ENCODE peak calls at places on chromosomes 7 and 10, in nine cellular contexts. One of them, this sample, is unnamed. For H3K4me1, the result is how much of the 10 kb centered on the place peaks cover.

GRCh38 chr10:26242752-26243151 is 26.2 kb downstream of the GAD2 start:
- DNase-seq in cardiac muscle cell: peak
- DNase-seq in body of pancreas: no peak
- DNase-seq in heart right ventricle: no peak
- DNase-seq in DND-41: no peak
- DNase-seq in sigmoid colon: no peak
- DNase-seq in tibial nerve: no peak
- DNase-seq in upper lobe of left lung: no peak
- DNase-seq in left ventricle myocardium inferior: no peak
- DNase-seq in this sample: no peak

GRCh38 chr10:72260215-72260587 is 13.5 kb upstream of the DDIT4 start:
- DNase-seq in left ventricle myocardium inferior: peak
- DNase-seq in upper lobe of left lung: no peak
- DNase-seq in sigmoid colon: no peak
- DNase-seq in heart right ventricle: peak
- DNase-seq in cardiac muscle cell: no peak
- DNase-seq in body of pancreas: no peak
- DNase-seq in DND-41: no peak
- DNase-seq in tibial nerve: no peak
- DNase-seq in this sample: no peak

GRCh38 chr10:113520606-113521481 is 32.0 kb upstream of the HABP2 start:
- DNase-seq in body of pancreas: peak
- DNase-seq in sigmoid colon: peak
- DNase-seq in upper lobe of left lung: peak
- DNase-seq in DND-41: peak
- DNase-seq in tibial nerve: peak
- DNase-seq in cardiac muscle cell: peak
- DNase-seq in left ventricle myocardium inferior: peak
- DNase-seq in heart right ventricle: peak
- DNase-seq in this sample: no peak

GRCh38 chr10:122263971-122264370 is 7.1 kb upstream of the BTBD16 start:
- DNase-seq in body of pancreas: no peak
- DNase-seq in sigmoid colon: peak
- DNase-seq in heart right ventricle: no peak
- DNase-seq in cardiac muscle cell: peak
- DNase-seq in upper lobe of left lung: peak
- DNase-seq in tibial nerve: no peak
- DNase-seq in DND-41: no peak
- DNase-seq in left ventricle myocardium inferior: no peak
- DNase-seq in this sample: no peak

GRCh38 chr7:44555350-44555749 is 14.2 kb upstream of the NPC1L1 start:
- DNase-seq in cardiac muscle cell: no peak
- DNase-seq in heart right ventricle: no peak
- DNase-seq in sigmoid colon: no peak
- DNase-seq in upper lobe of left lung: no peak
- DNase-seq in tibial nerve: no peak
- DNase-seq in body of pancreas: no peak
- DNase-seq in left ventricle myocardium inferior: no peak
- DNase-seq in DND-41: no peak
- DNase-seq in this sample: no peak

GRCh38 chr7:121166885-121167284 is 161.9 kb upstream of the WNT16 start:
- DNase-seq in cardiac muscle cell: no peak
- DNase-seq in sigmoid colon: no peak
- DNase-seq in heart right ventricle: no peak
- DNase-seq in upper lobe of left lung: no peak
- DNase-seq in left ventricle myocardium inferior: no peak
- DNase-seq in body of pancreas: no peak
- DNase-seq in tibial nerve: no peak
- DNase-seq in DND-41: no peak
- DNase-seq in this sample: no peak

GRCh38 chr7:122135275-122135674 is 8.8 kb downstream of the AASS start:
- DNase-seq in body of pancreas: no peak
- DNase-seq in sigmoid colon: no peak
- DNase-seq in upper lobe of left lung: peak
- DNase-seq in tibial nerve: no peak
- DNase-seq in left ventricle myocardium inferior: no peak
- DNase-seq in heart right ventricle: no peak
- DNase-seq in DND-41: no peak
- DNase-seq in cardiac muscle cell: no peak
- DNase-seq in this sample: no peak

GRCh38 chr7:90119178-90119971 is 34.9 kb upstream of the STEAP1 start:
- DNase-seq in tibial nerve: no peak
- DNase-seq in left ventricle myocardium inferior: peak
- DNase-seq in cardiac muscle cell: peak
- DNase-seq in DND-41: no peak
- DNase-seq in body of pancreas: peak
- DNase-seq in heart right ventricle: peak
- DNase-seq in upper lobe of left lung: no peak
- DNase-seq in sigmoid colon: peak
- DNase-seq in this sample: no peak

GRCh38 chr10:60238408-60239100 is 151.1 kb downstream of the ANK3 start:
- DNase-seq in sigmoid colon: no peak
- DNase-seq in tibial nerve: no peak
- DNase-seq in upper lobe of left lung: no peak
- DNase-seq in heart right ventricle: peak
- DNase-seq in cardiac muscle cell: peak
- DNase-seq in DND-41: no peak
- DNase-seq in body of pancreas: peak
- DNase-seq in left ventricle myocardium inferior: no peak
- DNase-seq in this sample: no peak

GRCh38 chr10:60236869-60237524 is 152.7 kb downstream of the ANK3 start:
- DNase-seq in cardiac muscle cell: no peak
- DNase-seq in upper lobe of left lung: peak
- DNase-seq in body of pancreas: no peak
- DNase-seq in DND-41: no peak
- DNase-seq in sigmoid colon: peak
- DNase-seq in left ventricle myocardium inferior: peak
- DNase-seq in heart right ventricle: peak
- DNase-seq in tibial nerve: no peak
- DNase-seq in this sample: no peak

GRCh38 chr10:60235001-60235400 is 154.7 kb downstream of the ANK3 start:
- DNase-seq in left ventricle myocardium inferior: no peak
- DNase-seq in tibial nerve: no peak
- DNase-seq in body of pancreas: no peak
- DNase-seq in upper lobe of left lung: no peak
- DNase-seq in DND-41: no peak
- DNase-seq in sigmoid colon: no peak
- DNase-seq in heart right ventricle: peak
- DNase-seq in cardiac muscle cell: no peak
- DNase-seq in this sample: no peak

GRCh38 chr10:60237977-60238376 is 151.7 kb downstream of the ANK3 start:
- DNase-seq in cardiac muscle cell: no peak
- DNase-seq in upper lobe of left lung: no peak
- DNase-seq in heart right ventricle: no peak
- DNase-seq in body of pancreas: no peak
- DNase-seq in sigmoid colon: no peak
- DNase-seq in DND-41: no peak
- DNase-seq in tibial nerve: no peak
- DNase-seq in left ventricle myocardium inferior: no peak
- DNase-seq in this sample: no peak

GRCh38 chr10:60239228-60239627 is 150.4 kb downstream of the ANK3 start:
- DNase-seq in tibial nerve: no peak
- DNase-seq in DND-41: no peak
- DNase-seq in cardiac muscle cell: no peak
- DNase-seq in left ventricle myocardium inferior: no peak
- DNase-seq in body of pancreas: no peak
- DNase-seq in heart right ventricle: no peak
- DNase-seq in sigmoid colon: no peak
- DNase-seq in upper lobe of left lung: no peak
- DNase-seq in this sample: no peak
- H3K4me1 ChIP-seq in tibial nerve: under half
- H3K4me1 ChIP-seq in DND-41: under half
- H3K4me1 ChIP-seq in cardiac muscle cell: under half
- H3K4me1 ChIP-seq in left ventricle myocardium inferior: under half
- H3K4me1 ChIP-seq in body of pancreas: under half
- H3K4me1 ChIP-seq in heart right ventricle: under half
- H3K4me1 ChIP-seq in sigmoid colon: under half
- H3K4me1 ChIP-seq in upper lobe of left lung: under half
- H3K4me1 ChIP-seq in this sample: under half

DNA sequence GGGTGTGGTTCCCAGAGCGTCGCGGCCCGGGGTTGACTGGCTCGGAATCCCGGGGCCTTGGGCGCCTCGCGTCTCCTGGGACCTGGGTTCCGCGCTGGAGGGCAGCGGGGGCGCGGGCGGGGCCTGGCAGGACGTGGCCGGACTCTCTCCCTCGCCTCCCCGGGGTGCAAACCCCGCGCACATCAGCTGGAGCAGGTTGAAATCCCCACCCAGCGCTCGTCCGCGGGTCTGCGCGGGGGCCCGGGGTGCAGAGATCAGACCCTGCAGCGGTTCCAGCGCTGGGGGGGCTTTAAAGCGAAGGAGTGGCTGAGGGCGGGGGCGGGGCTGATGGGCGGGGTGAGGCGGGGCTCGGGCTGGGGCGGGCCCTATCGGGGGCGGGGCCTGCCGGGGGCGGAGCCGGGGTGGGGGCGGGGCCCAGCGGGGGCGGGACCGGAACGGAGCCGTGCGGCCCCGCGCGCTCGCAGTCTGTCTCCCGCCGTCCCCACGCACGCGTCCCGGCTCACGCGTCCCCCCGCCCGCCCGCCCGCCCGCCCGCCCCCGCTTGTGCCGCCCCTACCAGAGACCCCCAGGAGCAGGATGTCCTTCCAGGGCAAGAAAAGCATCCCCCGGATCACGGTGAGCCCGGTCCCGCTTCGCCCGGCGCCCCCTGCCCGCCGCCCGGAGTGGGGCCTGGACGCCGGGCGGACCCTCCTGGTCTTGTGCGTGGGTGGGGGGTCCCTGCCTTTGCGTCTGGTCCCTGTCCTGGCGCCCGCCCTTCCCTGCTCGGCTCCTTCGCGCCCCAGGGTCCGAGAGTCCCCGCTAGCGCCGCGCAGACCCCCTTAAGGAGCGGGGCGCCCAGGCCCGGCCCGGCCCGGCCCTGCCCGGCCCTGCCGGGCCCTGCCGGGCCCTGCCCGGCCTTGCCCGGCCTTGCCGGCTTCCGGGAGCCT is at the start of gene DPYSL4:
- DNase-seq in upper lobe of left lung: no peak
- DNase-seq in sigmoid colon: no peak
- DNase-seq in body of pancreas: no peak
- DNase-seq in cardiac muscle cell: peak
- DNase-seq in tibial nerve: no peak
- DNase-seq in heart right ventricle: no peak
- DNase-seq in DND-41: no peak
- DNase-seq in left ventricle myocardium inferior: no peak
- DNase-seq in this sample: no peak
- H3K4me3 ChIP-seq in upper lobe of left lung: peak
- H3K4me3 ChIP-seq in sigmoid colon: peak
- H3K4me3 ChIP-seq in body of pancreas: peak
- H3K4me3 ChIP-seq in cardiac muscle cell: peak
- H3K4me3 ChIP-seq in tibial nerve: peak
- H3K4me3 ChIP-seq in heart right ventricle: peak
- H3K4me3 ChIP-seq in DND-41: no peak
- H3K4me3 ChIP-seq in left ventricle myocardium inferior: peak
- H3K4me3 ChIP-seq in this sample: peak

DNA sequence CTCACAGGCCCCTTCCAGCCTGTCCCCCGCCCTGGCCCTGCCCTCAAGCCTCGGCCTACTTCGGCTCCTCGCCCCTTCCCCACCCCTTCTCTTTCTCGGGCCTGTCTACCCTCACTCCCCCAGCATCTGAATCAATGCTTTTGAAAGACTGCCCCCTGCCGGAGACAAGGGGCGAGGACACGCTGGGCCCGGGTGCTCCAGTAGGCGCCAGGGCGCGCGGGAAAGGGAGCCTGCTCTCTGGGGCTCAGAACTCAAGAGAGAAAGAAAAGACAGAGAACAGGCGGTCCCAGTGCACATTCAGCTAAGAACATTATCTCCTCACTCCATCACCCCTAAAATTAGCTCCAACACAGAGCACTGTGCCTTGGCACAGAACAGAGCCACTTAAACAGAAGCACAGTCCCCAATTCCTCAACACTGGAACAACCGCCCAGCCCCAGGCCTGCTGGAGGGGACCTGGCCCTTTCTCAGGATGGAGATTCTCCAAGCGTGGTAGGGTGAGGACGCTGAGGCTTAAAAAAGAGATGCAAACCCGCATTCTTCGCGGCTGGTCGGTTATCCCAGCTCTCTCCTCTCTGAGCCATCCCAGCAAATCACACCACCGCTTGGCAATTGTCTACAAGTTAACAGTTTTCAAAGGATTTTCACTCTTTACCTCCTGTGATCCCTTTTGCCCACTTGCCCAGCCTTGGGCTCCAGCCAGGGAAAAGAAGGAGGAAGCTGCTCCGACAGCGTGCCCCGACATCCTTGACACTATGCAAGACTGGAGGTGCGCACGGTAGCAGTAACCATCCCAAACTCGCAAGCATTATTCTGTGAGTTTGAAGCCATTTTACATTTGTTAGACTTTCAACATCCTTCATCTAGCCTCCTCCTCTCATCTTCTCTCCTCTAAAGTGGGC is 2.1 kb downstream of the GIGYF1 start:
- DNase-seq in body of pancreas: peak
- DNase-seq in left ventricle myocardium inferior: peak
- DNase-seq in tibial nerve: peak
- DNase-seq in heart right ventricle: peak
- DNase-seq in upper lobe of left lung: peak
- DNase-seq in cardiac muscle cell: peak
- DNase-seq in sigmoid colon: peak
- DNase-seq in DND-41: peak
- DNase-seq in this sample: peak
- TF ChIP-seq CTCF in body of pancreas: peak
- TF ChIP-seq CTCF in left ventricle myocardium inferior: peak
- TF ChIP-seq CTCF in tibial nerve: peak
- TF ChIP-seq CTCF in heart right ventricle: peak
- TF ChIP-seq CTCF in upper lobe of left lung: peak
- TF ChIP-seq CTCF in cardiac muscle cell: peak
- TF ChIP-seq CTCF in sigmoid colon: peak
- TF ChIP-seq CTCF in DND-41: peak
- TF ChIP-seq CTCF in this sample: peak

GRCh38 chr7:96996111-96996936 is 9.0 kb upstream of the DLX6 start:
- DNase-seq in cardiac muscle cell: no peak
- DNase-seq in DND-41: no peak
- DNase-seq in left ventricle myocardium inferior: no peak
- DNase-seq in tibial nerve: no peak
- DNase-seq in heart right ventricle: no peak
- DNase-seq in sigmoid colon: no peak
- DNase-seq in upper lobe of left lung: no peak
- DNase-seq in body of pancreas: no peak
- DNase-seq in this sample: no peak

GRCh38 chr7:96996937-96997511 is 8.3 kb upstream of the DLX6 start:
- DNase-seq in sigmoid colon: no peak
- DNase-seq in body of pancreas: no peak
- DNase-seq in heart right ventricle: no peak
- DNase-seq in DND-41: no peak
- DNase-seq in cardiac muscle cell: no peak
- DNase-seq in tibial nerve: no peak
- DNase-seq in left ventricle myocardium inferior: no peak
- DNase-seq in upper lobe of left lung: no peak
- DNase-seq in this sample: no peak

GRCh38 chr7:96997512-96998032 is 7.8 kb upstream of the DLX6 start:
- DNase-seq in cardiac muscle cell: no peak
- DNase-seq in upper lobe of left lung: no peak
- DNase-seq in sigmoid colon: no peak
- DNase-seq in DND-41: no peak
- DNase-seq in tibial nerve: no peak
- DNase-seq in heart right ventricle: no peak
- DNase-seq in left ventricle myocardium inferior: no peak
- DNase-seq in body of pancreas: no peak
- DNase-seq in this sample: no peak

GRCh38 chr7:96998765-96999164 is 6.6 kb upstream of the DLX6 start:
- DNase-seq in body of pancreas: no peak
- DNase-seq in sigmoid colon: no peak
- DNase-seq in cardiac muscle cell: no peak
- DNase-seq in DND-41: no peak
- DNase-seq in tibial nerve: no peak
- DNase-seq in left ventricle myocardium inferior: no peak
- DNase-seq in upper lobe of left lung: no peak
- DNase-seq in heart right ventricle: no peak
- DNase-seq in this sample: no peak

DNA sequence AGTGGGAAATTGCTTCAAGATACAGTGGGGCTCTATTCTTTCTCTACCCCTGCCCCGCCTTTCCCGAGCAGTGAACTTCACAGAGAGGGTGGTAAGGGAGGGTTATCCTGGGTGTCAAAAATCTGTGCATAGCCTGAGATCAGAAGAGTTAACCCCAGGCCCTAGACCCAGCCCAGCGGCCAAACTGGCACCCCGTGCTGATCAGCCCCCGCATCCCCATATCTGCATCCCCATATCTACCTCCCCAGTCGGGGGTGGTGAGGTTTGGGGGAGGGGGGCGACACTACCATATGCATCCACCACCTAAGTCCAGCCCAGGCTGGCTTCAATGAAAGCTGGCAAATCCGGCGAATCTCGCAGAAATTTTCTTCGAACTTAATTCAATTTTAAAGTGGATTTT is 7.0 kb upstream of the DLX6 start:
- DNase-seq in upper lobe of left lung: no peak
- DNase-seq in sigmoid colon: no peak
- DNase-seq in cardiac muscle cell: no peak
- DNase-seq in tibial nerve: no peak
- DNase-seq in body of pancreas: no peak
- DNase-seq in heart right ventricle: no peak
- DNase-seq in left ventricle myocardium inferior: no peak
- DNase-seq in DND-41: no peak
- DNase-seq in this sample: no peak
- H3K4me1 ChIP-seq in upper lobe of left lung: under half
- H3K4me1 ChIP-seq in sigmoid colon: under half
- H3K4me1 ChIP-seq in cardiac muscle cell: under half
- H3K4me1 ChIP-seq in tibial nerve: under half
- H3K4me1 ChIP-seq in body of pancreas: under half
- H3K4me1 ChIP-seq in heart right ventricle: under half
- H3K4me1 ChIP-seq in left ventricle myocardium inferior: under half
- H3K4me1 ChIP-seq in DND-41: under half
- H3K4me1 ChIP-seq in this sample: under half

This sample was measured in CD8-positive, alpha-beta T cell.